ENCODE peak calls at places on chromosome 11, in nine cellular contexts. P is fibroblast of the aortic adventitia, M is BE2C, D is breast epithelium, R is BJ, I is dorsolateral prefrontal cortex, U is testis, E is adrenal gland, C is esophagus muscularis mucosa. J is an unnamed sample.

GRCh38 chr11:96204366-96204659 is 138.7 kb downstream of the MAML2 start:
- DNase-seq in P (no peak), M (no peak), D (no peak), R (no peak), I (no peak), U (no peak), E (no peak), C (no peak), J (no peak)

GRCh38 chr11:67776834-67777530 is 102.6 kb upstream of the ALDH3B2 start:
- DNase-seq in P (no peak), M (no peak), D (no peak), R (no peak), I (no peak), U (no peak), E (no peak), C (no peak), J (no peak)

GRCh38 chr11:74546752-74547151 is 45.6 kb upstream of the POLD3 start:
- DNase-seq in P (no peak), M (no peak), D (peak), R (no peak), I (no peak), U (no peak), E (no peak), C (no peak), J (no peak)

GRCh38 chr11:3154001-3154599 is 11.0 kb downstream of the OSBPL5 start:
- DNase-seq in P (no peak), M (no peak), D (no peak), R (no peak), I (no peak), U (no peak), E (no peak), C (no peak), J (no peak)

GRCh38 chr11:71139516-71140205 is 112.7 kb downstream of the SHANK2 start:
- DNase-seq in P (peak), M (no peak), D (peak), R (no peak), I (peak), U (peak), E (peak), C (no peak), J (no peak)

GRCh38 chr11:108914211-108914610 is 249.3 kb downstream of the DDX10 start:
- DNase-seq in P (no peak), M (peak), D (no peak), R (no peak), I (no peak), U (no peak), E (no peak), C (no peak), J (no peak)

GRCh38 chr11:17563248-17563647 is 16.2 kb downstream of the OTOG start:
- DNase-seq in P (no peak), M (peak), D (peak), R (no peak), I (no peak), U (no peak), E (no peak), C (no peak), J (no peak)

GRCh38 chr11:126366064-126366822 is 10.8 kb downstream of the ST3GAL4 start:
- DNase-seq in P (no peak), M (no peak), D (peak), R (no peak), I (no peak), U (peak), E (no peak), C (no peak), J (no peak)

GRCh38 chr11:72641522-72641899 is 32.7 kb downstream of the PDE2A start:
- DNase-seq in P (no peak), M (no peak), D (no peak), R (no peak), I (no peak), U (no peak), E (no peak), C (no peak), J (no peak)

GRCh38 chr11:46381046-46381835 is at the start of gene MDK:
- DNase-seq in P (no peak), M (peak), D (no peak), R (no peak), I (no peak), U (no peak), E (peak), C (no peak), J (no peak)

GRCh38 chr11:5288108-5288911 is 13.4 kb downstream of the OR51B4 start:
- DNase-seq in P (peak), M (no peak), D (no peak), R (no peak), I (no peak), U (no peak), E (peak), C (no peak), J (no peak)

GRCh38 chr11:99410636-99411035 is 389.9 kb downstream of the CNTN5 start:
- DNase-seq in P (no peak), M (no peak), D (no peak), R (no peak), I (no peak), U (no peak), E (no peak), C (no peak), J (no peak)

GRCh38 chr11:78418584-78419211 is 1.1 kb upstream of the GAB2 start:
- DNase-seq in P (no peak), M (no peak), D (no peak), R (no peak), I (no peak), U (no peak), E (no peak), C (no peak), J (no peak)

GRCh38 chr11:84022221-84022620 is 736.1 kb upstream of the CCDC90B start:
- DNase-seq in P (no peak), M (no peak), D (no peak), R (no peak), I (peak), U (no peak), E (no peak), C (no peak), J (no peak)

GRCh38 chr11:110679323-110679980 is 32.8 kb downstream of the ARHGAP20 start:
- DNase-seq in P (peak), M (no peak), D (no peak), R (peak), I (no peak), U (no peak), E (no peak), C (no peak), J (no peak)

GRCh38 chr11:132402056-132402684 is 1031.8 kb downstream of the NTM start:
- DNase-seq in P (peak), M (no peak), D (no peak), R (no peak), I (peak), U (peak), E (no peak), C (peak), J (no peak)

GRCh38 chr11:7575841-7576451 is 62.1 kb downstream of the PPFIBP2 start:
- DNase-seq in P (no peak), M (no peak), D (no peak), R (no peak), I (no peak), U (peak), E (no peak), C (no peak), J (no peak)

GRCh38 chr11:1514349-1515061 is 27.9 kb upstream of the MOB2 start:
- DNase-seq in P (no peak), M (no peak), D (no peak), R (no peak), I (peak), U (peak), E (no peak), C (no peak), J (no peak)

GRCh38 chr11:131600591-131600990 is 230.2 kb downstream of the NTM start:
- DNase-seq in P (no peak), M (no peak), D (no peak), R (no peak), I (no peak), U (no peak), E (no peak), C (no peak), J (no peak)

GRCh38 chr11:46356911-46357482 is 9.7 kb downstream of the DGKZ start:
- DNase-seq in P (peak), M (no peak), D (no peak), R (no peak), I (no peak), U (no peak), E (no peak), C (no peak), J (no peak)

DNA sequence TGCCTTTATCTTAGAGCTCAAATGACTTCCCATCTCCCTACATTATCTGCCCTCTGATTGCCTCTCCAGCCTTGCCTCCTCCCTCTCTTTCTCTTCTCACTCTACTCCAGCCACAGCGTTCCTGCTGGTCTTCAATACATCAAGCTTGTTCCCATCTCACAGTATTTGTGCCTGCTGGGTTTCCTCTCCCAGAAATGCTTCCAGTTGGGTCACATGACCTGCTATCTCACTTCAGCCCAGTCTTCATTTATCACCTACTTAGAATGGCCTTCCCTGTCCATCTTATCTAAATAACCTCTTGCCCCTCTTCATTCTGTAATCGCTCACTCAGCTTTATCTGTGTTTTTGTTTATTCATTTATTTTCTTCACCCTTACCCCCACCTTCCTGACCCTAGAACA is 61.8 kb upstream of the FAR1 start:
- DNase-seq in P (no peak), M (no peak), D (no peak), R (no peak), I (no peak), U (no peak), E (no peak), C (no peak), J (no peak)
- TF ChIP-seq CTCF in P (no peak), M (no peak), D (no peak), R (no peak), I (no peak), U (no peak), E (no peak), C (no peak), J (no peak)

DNA sequence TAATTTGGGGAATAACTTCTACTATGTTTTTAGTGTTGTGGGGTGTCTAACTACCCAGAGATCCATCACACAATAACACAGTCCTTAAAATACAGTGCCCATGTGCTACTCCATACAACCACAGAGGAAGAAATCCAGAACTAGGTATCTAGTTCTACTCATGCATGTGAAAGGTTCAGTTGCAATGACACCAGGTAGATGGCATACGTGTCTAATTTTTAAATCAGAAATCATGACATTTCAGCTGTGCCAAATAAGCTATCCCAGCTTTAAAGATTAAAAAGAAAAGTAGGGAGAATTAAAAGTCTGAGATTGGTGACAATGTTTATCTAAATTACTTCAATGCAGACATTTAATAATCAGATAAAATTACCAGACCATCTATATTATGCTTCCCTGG is 122.2 kb downstream of the CD44 start:
- DNase-seq in P (no peak), M (no peak), D (no peak), R (no peak), I (no peak), U (no peak), E (no peak), C (no peak), J (no peak)
- H3K4me3 ChIP-seq in P (no peak), M (no peak), D (no peak), R (no peak), I (no peak), U (no peak), E (no peak), C (no peak), J (no peak)

DNA sequence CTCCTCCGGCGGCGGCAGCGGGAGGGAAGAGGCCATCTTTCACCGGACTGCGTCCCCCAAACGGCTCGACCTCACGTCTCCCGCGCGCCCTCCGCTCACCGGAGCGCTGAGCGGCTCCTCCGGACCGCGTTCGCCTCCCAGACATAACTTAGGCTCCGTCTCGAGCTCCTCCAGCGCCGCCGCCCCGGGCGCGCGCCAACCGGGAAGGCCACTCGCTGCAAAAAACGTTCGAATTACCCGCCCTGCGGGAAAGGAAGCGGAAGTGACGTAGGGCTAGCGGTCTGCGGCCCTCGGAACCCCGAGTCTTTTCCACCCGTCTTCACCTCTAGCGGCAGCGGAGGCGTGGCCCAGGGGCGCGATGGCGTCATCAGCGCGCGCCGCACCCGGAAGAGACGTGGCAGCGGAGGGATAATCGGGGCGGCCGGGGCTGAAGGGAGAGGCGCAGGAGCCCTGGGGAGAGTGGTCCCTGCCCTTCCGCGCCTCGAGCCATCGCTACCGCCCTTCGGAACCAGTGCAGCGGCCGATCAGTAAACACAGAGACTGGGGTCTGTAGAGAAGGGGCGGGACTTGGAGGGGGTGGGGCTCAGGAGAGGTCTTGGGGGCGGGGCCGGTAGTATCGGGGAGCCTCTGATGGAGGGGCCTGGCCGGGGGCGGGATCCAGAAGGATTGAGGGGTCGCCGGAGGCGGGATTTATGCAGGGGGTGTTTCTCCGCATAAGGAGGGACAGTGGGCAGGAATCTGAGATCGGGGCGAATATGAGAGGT is at the start of the genes CDCA5 and ZFPL1:
- DNase-seq in P (peak), M (peak), D (peak), R (peak), I (peak), U (peak), E (peak), C (peak), J (peak)
- TF ChIP-seq CTCF in P (no peak), M (no peak), D (no peak), R (no peak), I (no peak), U (peak), E (no peak), C (no peak), J (no peak)

GRCh38 chr11:12110714-12111481 is 508 bp downstream of the MICAL2 start:
- DNase-seq in P (peak), M (peak), D (no peak), R (no peak), I (no peak), U (peak), E (peak), C (no peak), J (no peak)
- H3K4me3 ChIP-seq in P (peak), M (peak), D (peak), R (peak), I (peak), U (peak), E (peak), C (peak), J (peak)

GRCh38 chr11:14248577-14248976 is 110.4 kb downstream of the RRAS2 start:
- DNase-seq in P (no peak), M (no peak), D (no peak), R (no peak), I (peak), U (peak), E (peak), C (no peak), J (no peak)
- TF ChIP-seq CTCF in P (no peak), M (no peak), D (no peak), R (no peak), I (peak), U (no peak), E (no peak), C (no peak), J (peak)

GRCh38 chr11:31050061-31050790 is 319.3 kb downstream of the DCDC1 start:
- DNase-seq in P (no peak), M (no peak), D (no peak), R (no peak), I (no peak), U (no peak), E (no peak), C (no peak), J (no peak)
- H3K4me3 ChIP-seq in P (no peak), M (no peak), D (no peak), R (no peak), I (no peak), U (no peak), E (no peak), C (no peak), J (no peak)

GRCh38 chr11:32151036-32151435 is 60.2 kb downstream of the RCN1 start:
- DNase-seq in P (no peak), M (no peak), D (no peak), R (no peak), I (no peak), U (no peak), E (no peak), C (peak), J (no peak)

GRCh38 chr11:32153747-32154146 is 62.9 kb downstream of the RCN1 start:
- DNase-seq in P (no peak), M (no peak), D (no peak), R (no peak), I (no peak), U (no peak), E (no peak), C (peak), J (no peak)

GRCh38 chr11:32152821-32153220 is 61.9 kb downstream of the RCN1 start:
- DNase-seq in P (no peak), M (no peak), D (no peak), R (no peak), I (no peak), U (no peak), E (no peak), C (peak), J (no peak)

GRCh38 chr11:32149748-32150147 is 58.9 kb downstream of the RCN1 start:
- DNase-seq in P (no peak), M (no peak), D (no peak), R (no peak), I (no peak), U (no peak), E (no peak), C (peak), J (no peak)

DNA sequence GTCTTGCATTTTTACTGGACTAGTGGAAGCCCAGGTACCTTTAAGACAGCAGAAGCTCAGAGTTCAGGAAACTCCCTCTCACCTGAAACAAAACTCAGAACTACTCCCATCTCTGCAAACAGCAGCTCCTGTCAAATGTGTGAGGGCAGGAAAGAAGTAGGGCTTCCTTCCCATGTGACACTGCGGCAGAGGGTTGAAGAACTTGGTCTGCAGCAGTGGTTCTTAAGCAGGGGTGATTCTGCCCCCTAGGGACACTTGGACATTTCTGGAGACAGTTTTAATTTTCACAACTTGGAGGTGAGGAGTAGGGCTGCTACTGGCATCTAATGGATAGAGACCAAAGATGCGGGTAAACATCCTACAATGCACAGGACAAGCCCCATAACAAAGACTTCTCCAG is 63.4 kb downstream of the RCN1 start:
- DNase-seq in P (peak), M (no peak), D (no peak), R (no peak), I (no peak), U (no peak), E (no peak), C (no peak), J (no peak)
- TF ChIP-seq CTCF in P (no peak), M (no peak), D (no peak), R (peak), I (no peak), U (no peak), E (no peak), C (no peak), J (peak)

GRCh38 chr11:95097209-95097608 is 7.6 kb downstream of the ENDOD1 start:
- DNase-seq in P (no peak), M (no peak), D (no peak), R (no peak), I (no peak), U (no peak), E (no peak), C (no peak), J (no peak)

GRCh38 chr11:95098826-95099225 is 9.2 kb downstream of the ENDOD1 start:
- DNase-seq in P (no peak), M (no peak), D (no peak), R (no peak), I (no peak), U (no peak), E (no peak), C (no peak), J (no peak)

GRCh38 chr11:95093548-95093947 is 3.9 kb downstream of the ENDOD1 start:
- DNase-seq in P (no peak), M (no peak), D (no peak), R (no peak), I (no peak), U (no peak), E (no peak), C (no peak), J (no peak)

GRCh38 chr11:95092549-95093324 is 3.1 kb downstream of the ENDOD1 start:
- DNase-seq in P (peak), M (peak), D (no peak), R (no peak), I (no peak), U (no peak), E (peak), C (no peak), J (no peak)

DNA sequence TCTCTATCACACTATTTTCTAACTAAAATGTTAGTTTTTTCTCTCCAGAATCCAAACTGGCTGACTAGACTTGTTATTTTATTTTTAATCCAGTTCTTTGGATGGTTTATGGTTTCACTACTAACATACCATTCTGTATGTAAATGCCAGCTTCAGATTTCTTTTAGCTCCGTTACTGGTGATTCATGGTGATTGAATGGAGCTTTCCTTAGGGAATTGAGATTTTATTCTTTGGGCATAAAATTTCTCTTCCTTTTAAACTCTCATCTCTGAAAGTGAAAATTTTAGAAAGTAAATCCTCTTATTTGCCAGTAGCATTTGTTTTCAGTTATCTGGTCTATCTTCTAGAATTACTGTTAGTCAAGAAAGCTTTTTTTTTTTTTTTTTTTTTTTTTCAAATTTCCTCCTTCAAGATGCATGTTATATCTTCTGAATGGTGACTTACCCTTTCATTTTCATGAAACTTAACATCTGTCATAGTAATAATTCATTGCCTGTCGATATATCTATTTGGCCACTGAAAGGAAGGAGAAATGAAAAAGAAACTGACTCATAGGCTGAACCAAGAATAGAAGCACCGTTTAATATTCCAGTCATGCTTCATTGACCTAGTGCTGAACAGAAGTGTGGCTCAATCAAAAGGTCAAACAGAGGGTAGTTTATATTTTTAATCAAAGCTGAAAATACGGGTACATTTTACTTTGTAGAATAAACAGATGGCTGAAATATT is 6.4 kb downstream of the ENDOD1 start:
- DNase-seq in P (peak), M (no peak), D (no peak), R (no peak), I (no peak), U (no peak), E (no peak), C (no peak), J (no peak)
- H3K4me3 ChIP-seq in P (no peak), M (no peak), D (no peak), R (no peak), I (peak), U (no peak), E (no peak), C (no peak), J (no peak)

J was measured in epithelial cell of proximal tubule.